ENCODE peak calls at places on chromosomes 13 and 19, in eight cellular contexts. One of them, this sample, is unnamed.

GRCh38 chr13:20702945-20703784 is at the start of gene IL17D:
- ATAC-seq in sciatic nerve: peak; percentile 72
- ATAC-seq in gastroesophageal sphincter: peak; percentile 35
- ATAC-seq in right lobe of liver: peak; percentile 30
- ATAC-seq in naive thymus-derived CD4-positive, alpha-beta T cell: peak; percentile 31
- ATAC-seq in effector memory CD8-positive, alpha-beta T cell: peak; percentile 28
- ATAC-seq in PC-3: peak; percentile 23
- ATAC-seq in SK-N-SH treated with all-trans-retinoic acid at 6 μM for 48 hours: peak; percentile 50
- ATAC-seq in this sample: peak; percentile 7

GRCh38 chr19:30150626-30151025 is 208.6 kb downstream of the URI1 start:
- ATAC-seq in right lobe of liver: no peak
- ATAC-seq in sciatic nerve: no peak
- ATAC-seq in gastroesophageal sphincter: no peak
- ATAC-seq in naive thymus-derived CD4-positive, alpha-beta T cell: no peak
- ATAC-seq in SK-N-SH treated with all-trans-retinoic acid at 6 μM for 48 hours: no peak
- ATAC-seq in PC-3: no peak
- ATAC-seq in effector memory CD8-positive, alpha-beta T cell: no peak
- ATAC-seq in this sample: no peak

GRCh38 chr13:100209857-100210580 is 121.1 kb downstream of the PCCA start:
- ATAC-seq in PC-3: peak; percentile 71
- ATAC-seq in right lobe of liver: no peak
- ATAC-seq in sciatic nerve: no peak
- ATAC-seq in SK-N-SH treated with all-trans-retinoic acid at 6 μM for 48 hours: peak; percentile 61
- ATAC-seq in gastroesophageal sphincter: no peak
- ATAC-seq in naive thymus-derived CD4-positive, alpha-beta T cell: no peak
- ATAC-seq in effector memory CD8-positive, alpha-beta T cell: no peak
- ATAC-seq in this sample: peak; percentile 55

GRCh38 chr13:40383132-40383531 is 283.3 kb downstream of the FOXO1 start:
- ATAC-seq in gastroesophageal sphincter: no peak
- ATAC-seq in effector memory CD8-positive, alpha-beta T cell: no peak
- ATAC-seq in sciatic nerve: peak; percentile 43
- ATAC-seq in PC-3: peak; percentile 42
- ATAC-seq in right lobe of liver: peak; percentile 44
- ATAC-seq in naive thymus-derived CD4-positive, alpha-beta T cell: no peak
- ATAC-seq in SK-N-SH treated with all-trans-retinoic acid at 6 μM for 48 hours: peak; percentile 64
- ATAC-seq in this sample: peak; percentile 65

GRCh38 chr19:4357095-4357797 is 13.9 kb downstream of the MPND start:
- ATAC-seq in SK-N-SH treated with all-trans-retinoic acid at 6 μM for 48 hours: no peak
- ATAC-seq in effector memory CD8-positive, alpha-beta T cell: no peak
- ATAC-seq in gastroesophageal sphincter: no peak
- ATAC-seq in sciatic nerve: peak; percentile 4
- ATAC-seq in PC-3: no peak
- ATAC-seq in right lobe of liver: no peak
- ATAC-seq in naive thymus-derived CD4-positive, alpha-beta T cell: no peak
- ATAC-seq in this sample: no peak

GRCh38 chr13:34243396-34243795 is 425.4 kb downstream of the RFC3 start:
- ATAC-seq in right lobe of liver: no peak
- ATAC-seq in effector memory CD8-positive, alpha-beta T cell: no peak
- ATAC-seq in sciatic nerve: no peak
- ATAC-seq in naive thymus-derived CD4-positive, alpha-beta T cell: no peak
- ATAC-seq in PC-3: no peak
- ATAC-seq in gastroesophageal sphincter: no peak
- ATAC-seq in SK-N-SH treated with all-trans-retinoic acid at 6 μM for 48 hours: no peak
- ATAC-seq in this sample: no peak

GRCh38 chr13:77002590-77003190 is 10.8 kb downstream of the CLN5 start:
- ATAC-seq in effector memory CD8-positive, alpha-beta T cell: no peak
- ATAC-seq in naive thymus-derived CD4-positive, alpha-beta T cell: no peak
- ATAC-seq in right lobe of liver: peak; percentile 71
- ATAC-seq in gastroesophageal sphincter: no peak
- ATAC-seq in SK-N-SH treated with all-trans-retinoic acid at 6 μM for 48 hours: peak; percentile 81
- ATAC-seq in PC-3: peak; percentile 25
- ATAC-seq in sciatic nerve: peak; percentile 62
- ATAC-seq in this sample: no peak

GRCh38 chr13:114027046-114027760 is 53.3 kb upstream of the C13orf46 start:
- ATAC-seq in effector memory CD8-positive, alpha-beta T cell: no peak
- ATAC-seq in sciatic nerve: peak; percentile 80
- ATAC-seq in naive thymus-derived CD4-positive, alpha-beta T cell: no peak
- ATAC-seq in gastroesophageal sphincter: peak; percentile 35
- ATAC-seq in PC-3: no peak
- ATAC-seq in SK-N-SH treated with all-trans-retinoic acid at 6 μM for 48 hours: no peak
- ATAC-seq in right lobe of liver: peak; percentile 10
- ATAC-seq in this sample: no peak

GRCh38 chr19:3821857-3822364 is 35.7 kb upstream of the MATK start:
- ATAC-seq in gastroesophageal sphincter: peak; percentile 66
- ATAC-seq in right lobe of liver: peak; percentile 77
- ATAC-seq in naive thymus-derived CD4-positive, alpha-beta T cell: peak; percentile 99
- ATAC-seq in PC-3: peak; percentile 31
- ATAC-seq in sciatic nerve: peak; percentile 61
- ATAC-seq in effector memory CD8-positive, alpha-beta T cell: peak; percentile 99
- ATAC-seq in SK-N-SH treated with all-trans-retinoic acid at 6 μM for 48 hours: peak; percentile 83
- ATAC-seq in this sample: peak; percentile 36

GRCh38 chr13:40558656-40559055 is 107.8 kb downstream of the FOXO1 start:
- ATAC-seq in sciatic nerve: no peak
- ATAC-seq in right lobe of liver: peak; percentile 48
- ATAC-seq in SK-N-SH treated with all-trans-retinoic acid at 6 μM for 48 hours: no peak
- ATAC-seq in naive thymus-derived CD4-positive, alpha-beta T cell: no peak
- ATAC-seq in gastroesophageal sphincter: no peak
- ATAC-seq in PC-3: no peak
- ATAC-seq in effector memory CD8-positive, alpha-beta T cell: no peak
- ATAC-seq in this sample: no peak

GRCh38 chr19:34654796-34655195 is 22.2 kb downstream of the SCGB2B2 start:
- ATAC-seq in PC-3: no peak
- ATAC-seq in gastroesophageal sphincter: no peak
- ATAC-seq in effector memory CD8-positive, alpha-beta T cell: no peak
- ATAC-seq in naive thymus-derived CD4-positive, alpha-beta T cell: no peak
- ATAC-seq in right lobe of liver: no peak
- ATAC-seq in SK-N-SH treated with all-trans-retinoic acid at 6 μM for 48 hours: no peak
- ATAC-seq in sciatic nerve: no peak
- ATAC-seq in this sample: no peak

GRCh38 chr13:90427322-90428272 is 919.9 kb upstream of the MIR17HG start:
- ATAC-seq in right lobe of liver: no peak
- ATAC-seq in gastroesophageal sphincter: no peak
- ATAC-seq in naive thymus-derived CD4-positive, alpha-beta T cell: peak; percentile 18
- ATAC-seq in SK-N-SH treated with all-trans-retinoic acid at 6 μM for 48 hours: no peak
- ATAC-seq in PC-3: no peak
- ATAC-seq in effector memory CD8-positive, alpha-beta T cell: no peak
- ATAC-seq in sciatic nerve: peak; percentile 34
- ATAC-seq in this sample: no peak

GRCh38 chr13:113475911-113476310 is 14.6 kb downstream of the DCUN1D2 start:
- ATAC-seq in gastroesophageal sphincter: no peak
- ATAC-seq in sciatic nerve: no peak
- ATAC-seq in PC-3: no peak
- ATAC-seq in effector memory CD8-positive, alpha-beta T cell: no peak
- ATAC-seq in right lobe of liver: no peak
- ATAC-seq in SK-N-SH treated with all-trans-retinoic acid at 6 μM for 48 hours: no peak
- ATAC-seq in naive thymus-derived CD4-positive, alpha-beta T cell: no peak
- ATAC-seq in this sample: no peak

GRCh38 chr19:41872775-41873647 is 4.1 kb upstream of the CD79A start:
- ATAC-seq in sciatic nerve: no peak
- ATAC-seq in SK-N-SH treated with all-trans-retinoic acid at 6 μM for 48 hours: peak; percentile 79
- ATAC-seq in naive thymus-derived CD4-positive, alpha-beta T cell: peak; percentile 20
- ATAC-seq in gastroesophageal sphincter: peak; percentile 43
- ATAC-seq in right lobe of liver: peak; percentile 77
- ATAC-seq in PC-3: peak; percentile 84
- ATAC-seq in effector memory CD8-positive, alpha-beta T cell: no peak
- ATAC-seq in this sample: peak; percentile 58

GRCh38 chr13:95360464-95361097 is 59.3 kb upstream of the ABCC4 start:
- ATAC-seq in sciatic nerve: no peak
- ATAC-seq in naive thymus-derived CD4-positive, alpha-beta T cell: no peak
- ATAC-seq in PC-3: peak; percentile 89
- ATAC-seq in gastroesophageal sphincter: no peak
- ATAC-seq in effector memory CD8-positive, alpha-beta T cell: no peak
- ATAC-seq in SK-N-SH treated with all-trans-retinoic acid at 6 μM for 48 hours: no peak
- ATAC-seq in right lobe of liver: no peak
- ATAC-seq in this sample: no peak

GRCh38 chr19:17526922-17527321 is 15.5 kb downstream of the PGLS start:
- ATAC-seq in gastroesophageal sphincter: no peak
- ATAC-seq in naive thymus-derived CD4-positive, alpha-beta T cell: peak; percentile 49
- ATAC-seq in right lobe of liver: no peak
- ATAC-seq in effector memory CD8-positive, alpha-beta T cell: peak; percentile 28
- ATAC-seq in PC-3: no peak
- ATAC-seq in sciatic nerve: no peak
- ATAC-seq in SK-N-SH treated with all-trans-retinoic acid at 6 μM for 48 hours: no peak
- ATAC-seq in this sample: peak; percentile 50

GRCh38 chr13:113747291-113747833 is 11.7 kb upstream of the TMEM255B start:
- ATAC-seq in naive thymus-derived CD4-positive, alpha-beta T cell: no peak
- ATAC-seq in PC-3: no peak
- ATAC-seq in effector memory CD8-positive, alpha-beta T cell: no peak
- ATAC-seq in right lobe of liver: no peak
- ATAC-seq in SK-N-SH treated with all-trans-retinoic acid at 6 μM for 48 hours: no peak
- ATAC-seq in gastroesophageal sphincter: peak; percentile 24
- ATAC-seq in sciatic nerve: no peak
- ATAC-seq in this sample: no peak

GRCh38 chr19:42091300-42092266 is 15.6 kb downstream of the ZNF574 start:
- ATAC-seq in sciatic nerve: peak; percentile 18
- ATAC-seq in PC-3: peak; percentile 37
- ATAC-seq in effector memory CD8-positive, alpha-beta T cell: no peak
- ATAC-seq in naive thymus-derived CD4-positive, alpha-beta T cell: no peak
- ATAC-seq in gastroesophageal sphincter: no peak
- ATAC-seq in SK-N-SH treated with all-trans-retinoic acid at 6 μM for 48 hours: peak; percentile 10
- ATAC-seq in right lobe of liver: no peak
- ATAC-seq in this sample: peak; percentile 83

GRCh38 chr19:15467734-15468214 is 3.4 kb upstream of the RASAL3 start:
- ATAC-seq in effector memory CD8-positive, alpha-beta T cell: no peak
- ATAC-seq in sciatic nerve: no peak
- ATAC-seq in naive thymus-derived CD4-positive, alpha-beta T cell: no peak
- ATAC-seq in gastroesophageal sphincter: no peak
- ATAC-seq in PC-3: no peak
- ATAC-seq in right lobe of liver: no peak
- ATAC-seq in SK-N-SH treated with all-trans-retinoic acid at 6 μM for 48 hours: no peak
- ATAC-seq in this sample: no peak

GRCh38 chr13:35793823-35794222 is 317.3 kb upstream of the MAB21L1 start:
- ATAC-seq in naive thymus-derived CD4-positive, alpha-beta T cell: no peak
- ATAC-seq in PC-3: no peak
- ATAC-seq in right lobe of liver: no peak
- ATAC-seq in effector memory CD8-positive, alpha-beta T cell: no peak
- ATAC-seq in sciatic nerve: peak; percentile 67
- ATAC-seq in SK-N-SH treated with all-trans-retinoic acid at 6 μM for 48 hours: no peak
- ATAC-seq in gastroesophageal sphincter: peak; percentile 56
- ATAC-seq in this sample: no peak

GRCh38 chr19:18239303-18239702 is 13.1 kb upstream of the PDE4C start:
- ATAC-seq in right lobe of liver: no peak
- ATAC-seq in effector memory CD8-positive, alpha-beta T cell: no peak
- ATAC-seq in PC-3: no peak
- ATAC-seq in naive thymus-derived CD4-positive, alpha-beta T cell: no peak
- ATAC-seq in gastroesophageal sphincter: no peak
- ATAC-seq in sciatic nerve: no peak
- ATAC-seq in SK-N-SH treated with all-trans-retinoic acid at 6 μM for 48 hours: no peak
- ATAC-seq in this sample: no peak

GRCh38 chr19:2523630-2524311 is 47.8 kb downstream of the GADD45B start:
- ATAC-seq in PC-3: no peak
- ATAC-seq in effector memory CD8-positive, alpha-beta T cell: no peak
- ATAC-seq in gastroesophageal sphincter: peak; percentile 72
- ATAC-seq in naive thymus-derived CD4-positive, alpha-beta T cell: no peak
- ATAC-seq in right lobe of liver: no peak
- ATAC-seq in sciatic nerve: peak; percentile 47
- ATAC-seq in SK-N-SH treated with all-trans-retinoic acid at 6 μM for 48 hours: peak; percentile 75
- ATAC-seq in this sample: no peak

GRCh38 chr13:110109910-110110309 is 197.0 kb downstream of the COL4A1 start:
- ATAC-seq in gastroesophageal sphincter: peak; percentile 84
- ATAC-seq in right lobe of liver: no peak
- ATAC-seq in SK-N-SH treated with all-trans-retinoic acid at 6 μM for 48 hours: peak; percentile 88
- ATAC-seq in naive thymus-derived CD4-positive, alpha-beta T cell: no peak
- ATAC-seq in sciatic nerve: peak; percentile 78
- ATAC-seq in effector memory CD8-positive, alpha-beta T cell: no peak
- ATAC-seq in PC-3: no peak
- ATAC-seq in this sample: peak; percentile 69

GRCh38 chr19:12665646-12666304 is 767 bp downstream of the MAN2B1 start:
- ATAC-seq in right lobe of liver: no peak
- ATAC-seq in sciatic nerve: no peak
- ATAC-seq in gastroesophageal sphincter: no peak
- ATAC-seq in SK-N-SH treated with all-trans-retinoic acid at 6 μM for 48 hours: no peak
- ATAC-seq in naive thymus-derived CD4-positive, alpha-beta T cell: no peak
- ATAC-seq in effector memory CD8-positive, alpha-beta T cell: no peak
- ATAC-seq in PC-3: peak; percentile 12
- ATAC-seq in this sample: peak; percentile 4

GRCh38 chr13:73035660-73036059 is 23.1 kb upstream of the KLF5 start:
- ATAC-seq in naive thymus-derived CD4-positive, alpha-beta T cell: no peak
- ATAC-seq in right lobe of liver: no peak
- ATAC-seq in effector memory CD8-positive, alpha-beta T cell: no peak
- ATAC-seq in sciatic nerve: no peak
- ATAC-seq in PC-3: no peak
- ATAC-seq in gastroesophageal sphincter: no peak
- ATAC-seq in SK-N-SH treated with all-trans-retinoic acid at 6 μM for 48 hours: no peak
- ATAC-seq in this sample: no peak

GRCh38 chr19:6103217-6103644 is 7.1 kb downstream of the RFX2 start:
- ATAC-seq in effector memory CD8-positive, alpha-beta T cell: no peak
- ATAC-seq in sciatic nerve: peak; percentile 43
- ATAC-seq in right lobe of liver: peak; percentile 84
- ATAC-seq in PC-3: peak; percentile 92
- ATAC-seq in naive thymus-derived CD4-positive, alpha-beta T cell: no peak
- ATAC-seq in SK-N-SH treated with all-trans-retinoic acid at 6 μM for 48 hours: peak; percentile 79
- ATAC-seq in gastroesophageal sphincter: peak; percentile 80
- ATAC-seq in this sample: peak; percentile 92

GRCh38 chr13:85853901-85854663 is 54.9 kb upstream of the SLITRK6 start:
- ATAC-seq in gastroesophageal sphincter: no peak
- ATAC-seq in effector memory CD8-positive, alpha-beta T cell: no peak
- ATAC-seq in SK-N-SH treated with all-trans-retinoic acid at 6 μM for 48 hours: no peak
- ATAC-seq in PC-3: no peak
- ATAC-seq in naive thymus-derived CD4-positive, alpha-beta T cell: no peak
- ATAC-seq in right lobe of liver: peak; percentile 33
- ATAC-seq in sciatic nerve: peak; percentile 20
- ATAC-seq in this sample: no peak

GRCh38 chr13:110512198-110512740 is 49.3 kb downstream of the RAB20 start:
- ATAC-seq in PC-3: no peak
- ATAC-seq in effector memory CD8-positive, alpha-beta T cell: no peak
- ATAC-seq in SK-N-SH treated with all-trans-retinoic acid at 6 μM for 48 hours: no peak
- ATAC-seq in gastroesophageal sphincter: no peak
- ATAC-seq in sciatic nerve: no peak
- ATAC-seq in right lobe of liver: no peak
- ATAC-seq in naive thymus-derived CD4-positive, alpha-beta T cell: no peak
- ATAC-seq in this sample: no peak

GRCh38 chr13:46572758-46573384 is 19.9 kb downstream of the LRCH1 start:
- ATAC-seq in sciatic nerve: no peak
- ATAC-seq in naive thymus-derived CD4-positive, alpha-beta T cell: no peak
- ATAC-seq in gastroesophageal sphincter: no peak
- ATAC-seq in PC-3: no peak
- ATAC-seq in effector memory CD8-positive, alpha-beta T cell: no peak
- ATAC-seq in SK-N-SH treated with all-trans-retinoic acid at 6 μM for 48 hours: no peak
- ATAC-seq in right lobe of liver: no peak
- ATAC-seq in this sample: no peak

GRCh38 chr19:5073153-5073844 is 104.4 kb downstream of the KDM4B start:
- ATAC-seq in effector memory CD8-positive, alpha-beta T cell: no peak
- ATAC-seq in SK-N-SH treated with all-trans-retinoic acid at 6 μM for 48 hours: no peak
- ATAC-seq in PC-3: no peak
- ATAC-seq in sciatic nerve: no peak
- ATAC-seq in right lobe of liver: no peak
- ATAC-seq in naive thymus-derived CD4-positive, alpha-beta T cell: no peak
- ATAC-seq in gastroesophageal sphincter: no peak
- ATAC-seq in this sample: no peak

GRCh38 chr13:108558489-108558888 is 70.9 kb upstream of the MYO16 start:
- ATAC-seq in sciatic nerve: no peak
- ATAC-seq in effector memory CD8-positive, alpha-beta T cell: no peak
- ATAC-seq in right lobe of liver: peak; percentile 60
- ATAC-seq in naive thymus-derived CD4-positive, alpha-beta T cell: no peak
- ATAC-seq in gastroesophageal sphincter: no peak
- ATAC-seq in SK-N-SH treated with all-trans-retinoic acid at 6 μM for 48 hours: no peak
- ATAC-seq in PC-3: no peak
- ATAC-seq in this sample: no peak

GRCh38 chr13:30128095-30128494 is 179.3 kb downstream of the KATNAL1 start:
- ATAC-seq in PC-3: no peak
- ATAC-seq in right lobe of liver: no peak
- ATAC-seq in SK-N-SH treated with all-trans-retinoic acid at 6 μM for 48 hours: no peak
- ATAC-seq in sciatic nerve: no peak
- ATAC-seq in gastroesophageal sphincter: no peak
- ATAC-seq in naive thymus-derived CD4-positive, alpha-beta T cell: no peak
- ATAC-seq in effector memory CD8-positive, alpha-beta T cell: no peak
- ATAC-seq in this sample: no peak

This sample was measured in esophagus mucosa.